ENCODE peak calls at places on chromosomes 12 and 14, in six cellular contexts. N is fibroblast of mammary gland, M is GM20000, A is cardiac muscle cell, B is brain microvascular endothelial cell, Z is HCT116. R is an unnamed sample.

GRCh38 chr12:115672506-115673080 is 604.9 kb downstream of the MED13L start:
- DNase-seq in M (no peak), Z (no peak), A (no peak), N (no peak), B (no peak), R (no peak)

GRCh38 chr14:23539209-23539866 is 12.2 kb downstream of the ZFHX2 start:
- DNase-seq in N (peak; percentile 49), A (peak; percentile 59), Z (peak; percentile 19), B (peak; percentile 17), M (peak; percentile 84), R (peak; percentile 70)

GRCh38 chr12:42482086-42482819 is 107.3 kb downstream of the PRICKLE1 start:
- DNase-seq in B (peak; percentile 37), M (no peak), A (peak; percentile 81), Z (no peak), N (peak; percentile 49), R (no peak)

GRCh38 chr14:29757188-29757680 is 170.4 kb downstream of the PRKD1 start:
- DNase-seq in M (no peak), A (no peak), N (no peak), Z (no peak), B (no peak), R (no peak)

GRCh38 chr12:1851126-1851791 is 30.9 kb downstream of the LRTM2 start:
- DNase-seq in B (peak; percentile 34), M (no peak), Z (no peak), N (peak; percentile 78), A (peak; percentile 74), R (no peak)

GRCh38 chr14:100604126-100604501 is 16.9 kb upstream of the BEGAIN start:
- DNase-seq in B (no peak), M (no peak), Z (no peak), A (no peak), N (no peak), R (no peak)

GRCh38 chr14:84247693-84248092 is 1282.3 kb upstream of the FLRT2 start:
- DNase-seq in A (no peak), B (no peak), N (no peak), Z (no peak), M (no peak), R (no peak)

GRCh38 chr12:67352682-67353081 is 83.5 kb downstream of the CAND1 start:
- DNase-seq in Z (no peak), N (peak; percentile 22), A (no peak), M (no peak), B (no peak), R (no peak)

GRCh38 chr14:100824946-100825690 is 800 bp upstream of the MEG3 start:
- DNase-seq in B (no peak), Z (no peak), M (no peak), N (no peak), A (peak; percentile 11), R (no peak)

GRCh38 chr12:128823216-128823915 is 392 bp downstream of the SLC15A4 start:
- DNase-seq in A (no peak), B (no peak), Z (no peak), M (peak; percentile 46), N (no peak), R (no peak)

GRCh38 chr14:103007555-103007954 is 49.8 kb downstream of the CDC42BPB start:
- DNase-seq in M (no peak), Z (no peak), B (no peak), N (no peak), A (no peak), R (no peak)

GRCh38 chr12:50132505-50133135 is 20.6 kb downstream of the COX14 start:
- DNase-seq in B (no peak), N (peak; percentile 76), A (peak; percentile 71), M (peak; percentile 37), Z (no peak), R (no peak)
- TF ChIP-seq CTCF in B (peak; percentile 32), N (peak; percentile 62), A (peak; percentile 61), M (peak; percentile 14), Z (no peak), R (peak; percentile 78)

GRCh38 chr14:96121660-96122395 is 82.7 kb downstream of the C14orf132 start:
- DNase-seq in A (peak; percentile 63), M (no peak), Z (no peak), B (peak; percentile 65), N (peak; percentile 84), R (no peak)
- TF ChIP-seq CTCF in A (no peak), M (no peak), Z (no peak), B (no peak), N (no peak), R (no peak)

DNA sequence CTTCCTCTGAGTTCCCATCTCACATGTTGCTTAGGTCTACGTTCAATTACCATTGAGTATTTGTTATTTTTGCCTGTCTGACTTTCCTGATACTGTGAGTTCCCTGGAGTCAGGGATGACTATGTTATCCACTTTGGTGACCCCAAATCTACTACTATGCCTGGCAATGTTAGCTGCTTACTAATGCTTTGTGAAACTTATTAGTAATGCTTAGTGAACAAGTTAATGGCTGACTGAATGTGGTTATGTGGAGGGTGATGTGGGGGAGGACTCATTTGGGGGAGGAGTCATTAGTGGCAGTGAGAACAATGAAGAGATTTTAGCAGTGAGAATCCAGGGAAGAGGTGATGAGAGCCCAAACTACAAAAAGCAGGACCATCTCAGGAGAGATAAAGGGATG is 121.6 kb downstream of the KTN1 start:
- DNase-seq in B (no peak), M (peak; percentile 51), N (peak; percentile 87), A (no peak), Z (no peak), R (no peak)
- TF ChIP-seq CTCF in B (no peak), M (no peak), N (no peak), A (no peak), Z (no peak), R (no peak)

GRCh38 chr14:89283327-89284060 is 133.5 kb downstream of the FOXN3 start:
- DNase-seq in Z (no peak), A (no peak), N (no peak), B (no peak), M (peak; percentile 31), R (no peak)
- TF ChIP-seq CTCF in Z (no peak), A (no peak), N (no peak), B (no peak), M (no peak), R (no peak)

GRCh38 chr14:34301107-34301734 is 160.8 kb downstream of the SPTSSA start:
- DNase-seq in N (peak; percentile 65), M (peak; percentile 35), A (peak; percentile 52), B (peak; percentile 38), Z (peak; percentile 28), R (no peak)
- TF ChIP-seq CTCF in N (peak; percentile 76), M (no peak), A (peak; percentile 54), B (peak; percentile 57), Z (peak; percentile 34), R (peak; percentile 82)

GRCh38 chr12:32512910-32513309 is 113.6 kb downstream of the FGD4 start:
- DNase-seq in B (no peak), N (no peak), M (no peak), A (no peak), Z (no peak), R (no peak)
- TF ChIP-seq CTCF in B (no peak), N (no peak), M (no peak), A (no peak), Z (no peak), R (no peak)

GRCh38 chr12:49974231-49974675 is 1.5 kb downstream of the AQP6 start:
- DNase-seq in M (no peak), B (peak; percentile 54), N (peak; percentile 66), A (peak; percentile 82), Z (no peak), R (peak; percentile 77)
- TF ChIP-seq CTCF in M (no peak), B (peak; percentile 82), N (peak; percentile 61), A (peak; percentile 77), Z (peak; percentile 15), R (peak; percentile 36)

GRCh38 chr12:132377147-132377546 is 47.8 kb upstream of the GALNT9 start:
- DNase-seq in A (no peak), Z (no peak), N (no peak), M (no peak), B (no peak), R (no peak)
- TF ChIP-seq CTCF in A (no peak), Z (no peak), N (no peak), M (no peak), B (no peak), R (no peak)

GRCh38 chr12:43805857-43806736 is at the start of gene TWF1:
- DNase-seq in Z (peak; percentile 27), M (peak; percentile 95), N (peak; percentile 59), A (peak; percentile 89), B (peak; percentile 73), R (peak; percentile 93)
- TF ChIP-seq CTCF in Z (no peak), M (no peak), N (peak; percentile 32), A (peak; percentile 27), B (peak; percentile 62), R (no peak)

GRCh38 chr14:91254456-91254855 is 10.0 kb upstream of the GPR68 start:
- DNase-seq in M (no peak), N (no peak), Z (no peak), B (no peak), A (no peak), R (no peak)

GRCh38 chr14:91255026-91255695 is 10.7 kb upstream of the GPR68 start:
- DNase-seq in M (no peak), B (no peak), A (no peak), Z (no peak), N (no peak), R (no peak)

GRCh38 chr14:91250912-91251311 is 6.4 kb upstream of the GPR68 start:
- DNase-seq in B (no peak), N (no peak), Z (no peak), A (no peak), M (no peak), R (no peak)

GRCh38 chr14:91253795-91254323 is 9.4 kb upstream of the GPR68 start:
- DNase-seq in M (no peak), A (no peak), N (no peak), B (no peak), Z (no peak), R (peak; percentile 33)

DNA sequence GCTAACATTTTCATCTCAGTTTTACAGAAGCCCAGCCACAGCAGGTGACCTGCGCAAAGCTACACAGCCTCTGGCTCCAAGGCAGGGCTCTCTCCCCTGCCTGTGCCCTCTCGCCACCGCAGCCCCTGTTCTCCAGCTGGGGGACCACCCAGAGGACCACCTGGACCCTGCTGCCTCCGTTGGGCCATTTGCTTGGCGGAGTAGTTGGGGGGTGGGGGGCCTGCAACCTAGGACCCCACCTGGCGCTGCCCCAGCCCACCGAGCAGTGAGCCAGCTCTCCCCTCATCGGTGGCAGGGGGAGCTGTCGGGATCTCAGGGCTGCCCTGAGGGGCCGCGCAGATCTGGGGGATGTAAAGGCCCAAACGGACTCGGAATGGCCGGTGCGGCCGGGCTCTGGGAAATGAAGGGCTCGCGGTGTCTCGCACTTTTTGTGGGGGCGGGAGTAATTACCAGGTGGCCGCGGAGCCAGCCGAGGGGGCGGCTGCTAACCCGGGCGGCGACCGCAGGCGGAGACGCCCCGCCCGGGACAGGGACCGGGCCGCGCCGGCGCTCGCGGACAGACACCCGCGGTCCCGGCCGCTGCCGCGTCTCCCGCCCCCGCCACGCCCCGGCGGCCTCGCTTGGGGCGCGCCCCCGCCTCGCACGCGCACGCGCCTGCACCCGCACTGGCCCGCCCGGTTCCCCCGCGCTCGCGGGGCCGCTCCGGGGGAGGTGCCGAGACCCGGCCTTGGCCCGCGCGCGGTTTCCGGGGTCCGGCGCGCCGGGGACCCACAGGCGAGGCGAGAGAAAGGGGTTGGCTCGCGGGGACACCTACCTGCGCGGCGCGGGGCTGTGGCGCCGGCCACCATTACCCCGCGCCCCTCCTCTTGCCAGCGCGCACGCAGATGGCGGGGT is 8.6 kb upstream of the GPR68 start:
- DNase-seq in N (no peak), B (no peak), A (no peak), Z (no peak), M (peak; percentile 78), R (peak; percentile 54)
- TF ChIP-seq CTCF in N (no peak), B (peak; percentile 48), A (peak; percentile 14), Z (no peak), M (no peak), R (no peak)